ENCODE peak calls at places on chromosomes 2 and 18, in five cellular contexts. One of them, this sample, is unnamed.

GRCh38 chr2:241788572-241788971 is 11.9 kb downstream of the GAL3ST2 start:
- DNase-seq in A172: no peak
- DNase-seq in stimulated activated CD4-positive, alpha-beta T cell treated with anti-CD3 and anti-CD28 coated beads, Interleukin-15, amount 100 ng/mL, for 24 hours: peak; percentile 76
- DNase-seq in pons: no peak
- DNase-seq in NCI-H1694 treated with DMSO at 0.1 percent for 48 hours: no peak
- DNase-seq in this sample: no peak

GRCh38 chr18:37987901-37988300 is 422.3 kb upstream of the CELF4 start:
- DNase-seq in A172: no peak
- DNase-seq in stimulated activated CD4-positive, alpha-beta T cell treated with anti-CD3 and anti-CD28 coated beads, Interleukin-15, amount 100 ng/mL, for 24 hours: no peak
- DNase-seq in pons: no peak
- DNase-seq in NCI-H1694 treated with DMSO at 0.1 percent for 48 hours: no peak
- DNase-seq in this sample: no peak

GRCh38 chr2:236871500-236872001 is 214.1 kb upstream of the COPS8 start:
- DNase-seq in A172: peak; percentile 98
- DNase-seq in stimulated activated CD4-positive, alpha-beta T cell treated with anti-CD3 and anti-CD28 coated beads, Interleukin-15, amount 100 ng/mL, for 24 hours: no peak
- DNase-seq in pons: peak; percentile 85
- DNase-seq in NCI-H1694 treated with DMSO at 0.1 percent for 48 hours: peak; percentile 17
- DNase-seq in this sample: no peak

GRCh38 chr18:63161032-63161727 is 158.4 kb downstream of the BCL2 start:
- DNase-seq in A172: no peak
- DNase-seq in stimulated activated CD4-positive, alpha-beta T cell treated with anti-CD3 and anti-CD28 coated beads, Interleukin-15, amount 100 ng/mL, for 24 hours: peak; percentile 53
- DNase-seq in pons: no peak
- DNase-seq in NCI-H1694 treated with DMSO at 0.1 percent for 48 hours: no peak
- DNase-seq in this sample: peak; percentile 15

GRCh38 chr18:49123431-49123830 is 172.7 kb upstream of the SMAD7 start:
- DNase-seq in A172: no peak
- DNase-seq in stimulated activated CD4-positive, alpha-beta T cell treated with anti-CD3 and anti-CD28 coated beads, Interleukin-15, amount 100 ng/mL, for 24 hours: no peak
- DNase-seq in pons: no peak
- DNase-seq in NCI-H1694 treated with DMSO at 0.1 percent for 48 hours: no peak
- DNase-seq in this sample: no peak

GRCh38 chr2:109351164-109351756 is 222.3 kb downstream of the SH3RF3 start:
- DNase-seq in A172: peak; percentile 93
- DNase-seq in stimulated activated CD4-positive, alpha-beta T cell treated with anti-CD3 and anti-CD28 coated beads, Interleukin-15, amount 100 ng/mL, for 24 hours: peak; percentile 46
- DNase-seq in pons: no peak
- DNase-seq in NCI-H1694 treated with DMSO at 0.1 percent for 48 hours: peak; percentile 33
- DNase-seq in this sample: no peak

GRCh38 chr2:168490015-168490874 is 34.2 kb downstream of the CERS6 start:
- DNase-seq in A172: peak; percentile 8
- DNase-seq in stimulated activated CD4-positive, alpha-beta T cell treated with anti-CD3 and anti-CD28 coated beads, Interleukin-15, amount 100 ng/mL, for 24 hours: peak; percentile 66
- DNase-seq in pons: peak; percentile 46
- DNase-seq in NCI-H1694 treated with DMSO at 0.1 percent for 48 hours: no peak
- DNase-seq in this sample: no peak

GRCh38 chr18:79570266-79571201 is 109.1 kb upstream of the CTDP1 start:
- DNase-seq in A172: peak; percentile 67
- DNase-seq in stimulated activated CD4-positive, alpha-beta T cell treated with anti-CD3 and anti-CD28 coated beads, Interleukin-15, amount 100 ng/mL, for 24 hours: peak; percentile 41
- DNase-seq in pons: no peak
- DNase-seq in NCI-H1694 treated with DMSO at 0.1 percent for 48 hours: no peak
- DNase-seq in this sample: no peak

GRCh38 chr2:196592912-196593881 is 46.3 kb upstream of the CCDC150 start:
- DNase-seq in A172: no peak
- DNase-seq in stimulated activated CD4-positive, alpha-beta T cell treated with anti-CD3 and anti-CD28 coated beads, Interleukin-15, amount 100 ng/mL, for 24 hours: peak; percentile 49
- DNase-seq in pons: peak; percentile 59
- DNase-seq in NCI-H1694 treated with DMSO at 0.1 percent for 48 hours: peak; percentile 46
- DNase-seq in this sample: no peak

GRCh38 chr2:227127236-227127635 is 36.8 kb downstream of the COL4A4 start:
- DNase-seq in A172: no peak
- DNase-seq in stimulated activated CD4-positive, alpha-beta T cell treated with anti-CD3 and anti-CD28 coated beads, Interleukin-15, amount 100 ng/mL, for 24 hours: no peak
- DNase-seq in pons: no peak
- DNase-seq in NCI-H1694 treated with DMSO at 0.1 percent for 48 hours: no peak
- DNase-seq in this sample: no peak

GRCh38 chr2:144414324-144414845 is 105.5 kb downstream of the ZEB2 start:
- DNase-seq in A172: peak; percentile 60
- DNase-seq in stimulated activated CD4-positive, alpha-beta T cell treated with anti-CD3 and anti-CD28 coated beads, Interleukin-15, amount 100 ng/mL, for 24 hours: peak; percentile 28
- DNase-seq in pons: no peak
- DNase-seq in NCI-H1694 treated with DMSO at 0.1 percent for 48 hours: no peak
- DNase-seq in this sample: no peak

GRCh38 chr2:222504191-222504590 is 79.8 kb downstream of the SGPP2 start:
- DNase-seq in A172: no peak
- DNase-seq in stimulated activated CD4-positive, alpha-beta T cell treated with anti-CD3 and anti-CD28 coated beads, Interleukin-15, amount 100 ng/mL, for 24 hours: no peak
- DNase-seq in pons: no peak
- DNase-seq in NCI-H1694 treated with DMSO at 0.1 percent for 48 hours: no peak
- DNase-seq in this sample: no peak

GRCh38 chr18:31684279-31685096 is at the start of gene B4GALT6:
- DNase-seq in A172: peak; percentile 48
- DNase-seq in stimulated activated CD4-positive, alpha-beta T cell treated with anti-CD3 and anti-CD28 coated beads, Interleukin-15, amount 100 ng/mL, for 24 hours: peak; percentile 49
- DNase-seq in pons: no peak
- DNase-seq in NCI-H1694 treated with DMSO at 0.1 percent for 48 hours: no peak
- DNase-seq in this sample: no peak

GRCh38 chr2:20378891-20379519 is 28.4 kb upstream of the PUM2 start:
- DNase-seq in A172: peak; percentile 70
- DNase-seq in stimulated activated CD4-positive, alpha-beta T cell treated with anti-CD3 and anti-CD28 coated beads, Interleukin-15, amount 100 ng/mL, for 24 hours: no peak
- DNase-seq in pons: peak; percentile 92
- DNase-seq in NCI-H1694 treated with DMSO at 0.1 percent for 48 hours: peak; percentile 86
- DNase-seq in this sample: no peak

GRCh38 chr2:128787616-128788015 is 468.9 kb upstream of the HS6ST1 start:
- DNase-seq in A172: no peak
- DNase-seq in stimulated activated CD4-positive, alpha-beta T cell treated with anti-CD3 and anti-CD28 coated beads, Interleukin-15, amount 100 ng/mL, for 24 hours: no peak
- DNase-seq in pons: no peak
- DNase-seq in NCI-H1694 treated with DMSO at 0.1 percent for 48 hours: no peak
- DNase-seq in this sample: no peak

GRCh38 chr2:226752887-226753286 is 46.7 kb downstream of the IRS1 start:
- DNase-seq in A172: no peak
- DNase-seq in stimulated activated CD4-positive, alpha-beta T cell treated with anti-CD3 and anti-CD28 coated beads, Interleukin-15, amount 100 ng/mL, for 24 hours: no peak
- DNase-seq in pons: no peak
- DNase-seq in NCI-H1694 treated with DMSO at 0.1 percent for 48 hours: no peak
- DNase-seq in this sample: no peak

GRCh38 chr18:68837665-68838390 is 39.9 kb downstream of the CCDC102B start:
- DNase-seq in A172: no peak
- DNase-seq in stimulated activated CD4-positive, alpha-beta T cell treated with anti-CD3 and anti-CD28 coated beads, Interleukin-15, amount 100 ng/mL, for 24 hours: no peak
- DNase-seq in pons: no peak
- DNase-seq in NCI-H1694 treated with DMSO at 0.1 percent for 48 hours: no peak
- DNase-seq in this sample: no peak

GRCh38 chr2:18883626-18884456 is 294.5 kb upstream of the NT5C1B start:
- DNase-seq in A172: peak; percentile 40
- DNase-seq in stimulated activated CD4-positive, alpha-beta T cell treated with anti-CD3 and anti-CD28 coated beads, Interleukin-15, amount 100 ng/mL, for 24 hours: peak; percentile 2
- DNase-seq in pons: no peak
- DNase-seq in NCI-H1694 treated with DMSO at 0.1 percent for 48 hours: no peak
- DNase-seq in this sample: no peak

GRCh38 chr2:224780096-224780495 is 63.9 kb upstream of the CCDC195 start:
- DNase-seq in A172: no peak
- DNase-seq in stimulated activated CD4-positive, alpha-beta T cell treated with anti-CD3 and anti-CD28 coated beads, Interleukin-15, amount 100 ng/mL, for 24 hours: no peak
- DNase-seq in pons: no peak
- DNase-seq in NCI-H1694 treated with DMSO at 0.1 percent for 48 hours: no peak
- DNase-seq in this sample: no peak

GRCh38 chr18:12782521-12782920 is 79.7 kb downstream of the PSMG2 start:
- DNase-seq in A172: no peak
- DNase-seq in stimulated activated CD4-positive, alpha-beta T cell treated with anti-CD3 and anti-CD28 coated beads, Interleukin-15, amount 100 ng/mL, for 24 hours: no peak
- DNase-seq in pons: no peak
- DNase-seq in NCI-H1694 treated with DMSO at 0.1 percent for 48 hours: no peak
- DNase-seq in this sample: no peak

GRCh38 chr2:2735041-2735440 is 404.0 kb upstream of the MYT1L start:
- DNase-seq in A172: no peak
- DNase-seq in stimulated activated CD4-positive, alpha-beta T cell treated with anti-CD3 and anti-CD28 coated beads, Interleukin-15, amount 100 ng/mL, for 24 hours: no peak
- DNase-seq in pons: no peak
- DNase-seq in NCI-H1694 treated with DMSO at 0.1 percent for 48 hours: no peak
- DNase-seq in this sample: no peak

GRCh38 chr2:145764631-145765030 is 1244.7 kb upstream of the ZEB2 start:
- DNase-seq in A172: no peak
- DNase-seq in stimulated activated CD4-positive, alpha-beta T cell treated with anti-CD3 and anti-CD28 coated beads, Interleukin-15, amount 100 ng/mL, for 24 hours: no peak
- DNase-seq in pons: no peak
- DNase-seq in NCI-H1694 treated with DMSO at 0.1 percent for 48 hours: peak; percentile 50
- DNase-seq in this sample: no peak

GRCh38 chr2:95351080-95351915 is 51.2 kb upstream of the FAHD2A start:
- DNase-seq in A172: no peak
- DNase-seq in stimulated activated CD4-positive, alpha-beta T cell treated with anti-CD3 and anti-CD28 coated beads, Interleukin-15, amount 100 ng/mL, for 24 hours: no peak
- DNase-seq in pons: no peak
- DNase-seq in NCI-H1694 treated with DMSO at 0.1 percent for 48 hours: no peak
- DNase-seq in this sample: no peak

GRCh38 chr2:40554665-40555294 is 102.9 kb upstream of the SLC8A1 start:
- DNase-seq in A172: peak; percentile 59
- DNase-seq in stimulated activated CD4-positive, alpha-beta T cell treated with anti-CD3 and anti-CD28 coated beads, Interleukin-15, amount 100 ng/mL, for 24 hours: peak; percentile 66
- DNase-seq in pons: peak; percentile 54
- DNase-seq in NCI-H1694 treated with DMSO at 0.1 percent for 48 hours: peak; percentile 43
- DNase-seq in this sample: no peak

GRCh38 chr2:44135307-44135706 is 33.4 kb upstream of the PPM1B start:
- DNase-seq in A172: no peak
- DNase-seq in stimulated activated CD4-positive, alpha-beta T cell treated with anti-CD3 and anti-CD28 coated beads, Interleukin-15, amount 100 ng/mL, for 24 hours: no peak
- DNase-seq in pons: no peak
- DNase-seq in NCI-H1694 treated with DMSO at 0.1 percent for 48 hours: no peak
- DNase-seq in this sample: no peak

GRCh38 chr18:60049172-60049571 is 149.4 kb downstream of the PMAIP1 start:
- DNase-seq in A172: no peak
- DNase-seq in stimulated activated CD4-positive, alpha-beta T cell treated with anti-CD3 and anti-CD28 coated beads, Interleukin-15, amount 100 ng/mL, for 24 hours: no peak
- DNase-seq in pons: no peak
- DNase-seq in NCI-H1694 treated with DMSO at 0.1 percent for 48 hours: no peak
- DNase-seq in this sample: no peak

GRCh38 chr2:114714316-114714715 is 271.9 kb downstream of the DPP10 start:
- DNase-seq in A172: no peak
- DNase-seq in stimulated activated CD4-positive, alpha-beta T cell treated with anti-CD3 and anti-CD28 coated beads, Interleukin-15, amount 100 ng/mL, for 24 hours: no peak
- DNase-seq in pons: peak; percentile 81
- DNase-seq in NCI-H1694 treated with DMSO at 0.1 percent for 48 hours: no peak
- DNase-seq in this sample: no peak

GRCh38 chr2:71925268-71926097 is 222.2 kb downstream of the CYP26B1 start:
- DNase-seq in A172: peak; percentile 77
- DNase-seq in stimulated activated CD4-positive, alpha-beta T cell treated with anti-CD3 and anti-CD28 coated beads, Interleukin-15, amount 100 ng/mL, for 24 hours: no peak
- DNase-seq in pons: no peak
- DNase-seq in NCI-H1694 treated with DMSO at 0.1 percent for 48 hours: no peak
- DNase-seq in this sample: no peak

GRCh38 chr2:960064-960736 is 9.6 kb downstream of the SNTG2 start:
- DNase-seq in A172: no peak
- DNase-seq in stimulated activated CD4-positive, alpha-beta T cell treated with anti-CD3 and anti-CD28 coated beads, Interleukin-15, amount 100 ng/mL, for 24 hours: no peak
- DNase-seq in pons: no peak
- DNase-seq in NCI-H1694 treated with DMSO at 0.1 percent for 48 hours: no peak
- DNase-seq in this sample: no peak

GRCh38 chr18:74573053-74573452 is 24.6 kb upstream of the ZNF407 start:
- DNase-seq in A172: no peak
- DNase-seq in stimulated activated CD4-positive, alpha-beta T cell treated with anti-CD3 and anti-CD28 coated beads, Interleukin-15, amount 100 ng/mL, for 24 hours: no peak
- DNase-seq in pons: no peak
- DNase-seq in NCI-H1694 treated with DMSO at 0.1 percent for 48 hours: no peak
- DNase-seq in this sample: no peak

GRCh38 chr2:25832897-25833296 is 45.4 kb downstream of the ASXL2 start:
- DNase-seq in A172: no peak
- DNase-seq in stimulated activated CD4-positive, alpha-beta T cell treated with anti-CD3 and anti-CD28 coated beads, Interleukin-15, amount 100 ng/mL, for 24 hours: no peak
- DNase-seq in pons: no peak
- DNase-seq in NCI-H1694 treated with DMSO at 0.1 percent for 48 hours: no peak
- DNase-seq in this sample: no peak

GRCh38 chr18:37537868-37538525 is 27.6 kb downstream of the CELF4 start:
- DNase-seq in A172: peak; percentile 40
- DNase-seq in stimulated activated CD4-positive, alpha-beta T cell treated with anti-CD3 and anti-CD28 coated beads, Interleukin-15, amount 100 ng/mL, for 24 hours: peak; percentile 71
- DNase-seq in pons: peak; percentile 32
- DNase-seq in NCI-H1694 treated with DMSO at 0.1 percent for 48 hours: peak; percentile 10
- DNase-seq in this sample: no peak

GRCh38 chr18:36589857-36590543 is 238.8 kb downstream of the TPGS2 start:
- DNase-seq in A172: peak; percentile 37
- DNase-seq in stimulated activated CD4-positive, alpha-beta T cell treated with anti-CD3 and anti-CD28 coated beads, Interleukin-15, amount 100 ng/mL, for 24 hours: no peak
- DNase-seq in pons: no peak
- DNase-seq in NCI-H1694 treated with DMSO at 0.1 percent for 48 hours: no peak
- DNase-seq in this sample: no peak

GRCh38 chr2:54949431-54949830 is 100.8 kb downstream of the RTN4 start:
- DNase-seq in A172: no peak
- DNase-seq in stimulated activated CD4-positive, alpha-beta T cell treated with anti-CD3 and anti-CD28 coated beads, Interleukin-15, amount 100 ng/mL, for 24 hours: no peak
- DNase-seq in pons: no peak
- DNase-seq in NCI-H1694 treated with DMSO at 0.1 percent for 48 hours: no peak
- DNase-seq in this sample: no peak

GRCh38 chr18:23970161-23971153 is 44.1 kb upstream of the TTC39C start:
- DNase-seq in A172: no peak
- DNase-seq in stimulated activated CD4-positive, alpha-beta T cell treated with anti-CD3 and anti-CD28 coated beads, Interleukin-15, amount 100 ng/mL, for 24 hours: peak; percentile 54
- DNase-seq in pons: no peak
- DNase-seq in NCI-H1694 treated with DMSO at 0.1 percent for 48 hours: no peak
- DNase-seq in this sample: peak; percentile 60

GRCh38 chr2:33184026-33184425 is 237.3 kb downstream of the LTBP1 start:
- DNase-seq in A172: no peak
- DNase-seq in stimulated activated CD4-positive, alpha-beta T cell treated with anti-CD3 and anti-CD28 coated beads, Interleukin-15, amount 100 ng/mL, for 24 hours: no peak
- DNase-seq in pons: no peak
- DNase-seq in NCI-H1694 treated with DMSO at 0.1 percent for 48 hours: no peak
- DNase-seq in this sample: no peak

This sample was measured in effector memory CD4-positive, alpha-beta T cell.